ENCODE peak calls at places on chromosomes 5 and 9, in ten cellular contexts. H, P, R, J, M, Y, A, U, Z and X are unnamed samples.

GRCh38 chr5:155508673-155509072 is 495.1 kb downstream of the KIF4B start:
- DNase-seq in H (no peak), P (peak), R (no peak), J (no peak), M (no peak), Y (no peak), A (no peak), U (no peak), Z (no peak), X (no peak)

GRCh38 chr5:28499764-28500290 is 1461.4 kb upstream of the CDH9 start:
- DNase-seq in H (no peak), P (no peak), R (no peak), J (no peak), M (no peak), Y (no peak), A (no peak), U (no peak), Z (no peak), X (no peak)

GRCh38 chr5:53438486-53439472 is 41.6 kb upstream of the FST start:
- DNase-seq in H (no peak), P (no peak), R (no peak), J (no peak), M (no peak), Y (no peak), A (no peak), U (peak), Z (no peak), X (no peak)

GRCh38 chr5:131450941-131451340 is 184.1 kb downstream of the RAPGEF6 start:
- DNase-seq in H (no peak), P (peak), R (no peak), J (no peak), M (no peak), Y (no peak), A (no peak), U (no peak), Z (no peak), X (no peak)

GRCh38 chr9:108751301-108751824 is 104.4 kb downstream of the ACTL7B start:
- DNase-seq in H (no peak), P (no peak), R (no peak), J (no peak), M (no peak), Y (no peak), A (no peak), U (no peak), Z (no peak), X (no peak)

GRCh38 chr9:86546712-86547111 is 192.5 kb upstream of the TUT7 start:
- DNase-seq in H (no peak), P (no peak), R (no peak), J (no peak), M (no peak), Y (no peak), A (no peak), U (no peak), Z (no peak), X (no peak)

GRCh38 chr5:119470851-119471451 is 18.7 kb downstream of the HSD17B4 start:
- DNase-seq in H (no peak), P (peak), R (no peak), J (no peak), M (no peak), Y (peak), A (no peak), U (peak), Z (no peak), X (no peak)

GRCh38 chr5:60846298-60846697 is 2.2 kb upstream of the ELOVL7 start:
- DNase-seq in H (no peak), P (no peak), R (no peak), J (no peak), M (no peak), Y (no peak), A (no peak), U (no peak), Z (no peak), X (no peak)

GRCh38 chr9:126119731-126120130 is 206.9 kb upstream of the MVB12B start:
- DNase-seq in H (peak), P (no peak), R (no peak), J (no peak), M (no peak), Y (no peak), A (peak), U (no peak), Z (no peak), X (no peak)

GRCh38 chr5:32147236-32147635 is 26.9 kb downstream of the GOLPH3 start:
- DNase-seq in H (no peak), P (no peak), R (no peak), J (no peak), M (no peak), Y (no peak), A (no peak), U (no peak), Z (no peak), X (no peak)

GRCh38 chr9:138024131-138024530 is 146.5 kb downstream of the CACNA1B start:
- DNase-seq in H (peak), P (no peak), R (no peak), J (no peak), M (peak), Y (no peak), A (peak), U (no peak), Z (no peak), X (no peak)

GRCh38 chr5:132812949-132813598 is at the start of gene SOWAHA:
- DNase-seq in H (no peak), P (no peak), R (no peak), J (no peak), M (no peak), Y (no peak), A (peak), U (no peak), Z (peak), X (no peak)

GRCh38 chr5:1808466-1808865 is 7.3 kb downstream of the NDUFS6 start:
- DNase-seq in H (no peak), P (no peak), R (no peak), J (no peak), M (no peak), Y (no peak), A (no peak), U (peak), Z (no peak), X (no peak)

GRCh38 chr5:172648008-172648359 is 6.9 kb downstream of the NEURL1B start:
- DNase-seq in H (no peak), P (no peak), R (no peak), J (no peak), M (no peak), Y (no peak), A (no peak), U (no peak), Z (no peak), X (no peak)

GRCh38 chr5:73229271-73229670 is 56.3 kb downstream of the TMEM174 start:
- DNase-seq in H (no peak), P (no peak), R (no peak), J (no peak), M (no peak), Y (no peak), A (no peak), U (peak), Z (no peak), X (no peak)

GRCh38 chr9:138025908-138026307 is 148.3 kb downstream of the CACNA1B start:
- DNase-seq in H (no peak), P (no peak), R (no peak), J (no peak), M (no peak), Y (no peak), A (no peak), U (no peak), Z (no peak), X (no peak)

DNA sequence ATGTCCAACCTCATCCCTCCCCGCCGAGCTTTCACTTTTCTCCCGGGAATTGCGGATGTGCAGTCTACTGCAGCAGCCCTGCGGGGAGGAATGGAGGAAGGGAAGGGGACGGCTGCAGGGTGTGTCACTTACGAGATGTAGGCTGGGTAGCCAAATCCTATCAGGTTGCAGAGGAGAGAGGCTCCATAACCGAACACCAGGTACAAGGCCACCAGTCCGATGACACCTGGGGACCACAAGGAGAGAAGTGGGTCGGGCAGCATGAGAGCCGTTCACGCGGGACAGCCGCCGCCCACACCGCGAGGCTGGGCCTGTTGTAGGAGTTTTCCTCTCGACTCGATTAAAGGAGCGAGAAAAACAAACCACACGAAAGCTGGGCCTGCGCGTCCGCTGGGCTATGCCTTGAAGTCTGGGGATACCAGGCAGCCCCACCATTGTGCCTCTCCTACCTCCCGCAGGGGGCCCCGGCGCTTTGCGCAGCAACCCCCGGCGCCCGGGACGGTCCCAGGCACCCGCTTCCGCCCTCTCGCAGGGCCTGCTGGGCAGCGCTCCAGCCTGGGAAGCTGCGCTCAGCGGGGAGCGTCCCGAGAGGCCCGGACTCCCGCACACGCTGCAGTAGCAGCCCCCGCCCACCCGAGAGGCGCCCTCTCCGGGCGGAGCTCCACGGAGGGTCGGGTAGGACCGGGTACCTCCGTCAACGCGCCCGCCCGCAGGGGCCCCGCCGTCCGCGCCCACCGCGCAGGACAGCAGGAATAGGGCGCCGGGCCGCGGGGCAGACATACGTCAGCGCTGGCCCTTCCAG is 795 bp downstream of the REEP5 start:
- DNase-seq in H (peak), P (peak), R (peak), J (peak), M (peak), Y (peak), A (peak), U (peak), Z (peak), X (peak)
- TF ChIP-seq POLR2A in H (peak), P (peak), R (no peak), J (no peak), M (no peak), Y (no peak), A (no peak), U (peak), Z (peak), X (peak)

GRCh38 chr5:42148813-42149212 is 223.7 kb downstream of the FBXO4 start:
- DNase-seq in H (no peak), P (no peak), R (no peak), J (no peak), M (no peak), Y (no peak), A (no peak), U (no peak), Z (no peak), X (no peak)
- H3K4me3 ChIP-seq in H (no peak), P (no peak), R (no peak), J (no peak), M (no peak), Y (no peak), A (no peak), U (no peak), Z (no peak), X (no peak)

GRCh38 chr9:127916665-127917581 is at the start of gene ST6GALNAC4:
- DNase-seq in H (peak), P (peak), R (peak), J (peak), M (peak), Y (no peak), A (peak), U (peak), Z (peak), X (peak)
- TF ChIP-seq POLR2A in H (no peak), P (no peak), R (peak), J (peak), M (no peak), Y (peak), A (no peak), U (peak), Z (peak), X (peak)

GRCh38 chr9:706073-706472 is 135.4 kb upstream of the DMRT1 start:
- DNase-seq in H (no peak), P (peak), R (no peak), J (no peak), M (no peak), Y (no peak), A (no peak), U (no peak), Z (no peak), X (no peak)
- H3K4me3 ChIP-seq in H (peak), P (peak), R (peak), J (peak), M (no peak), Y (no peak), A (no peak), U (no peak), Z (no peak), X (peak)

GRCh38 chr9:124342946-124343485 is 72.2 kb downstream of the PSMB7 start:
- DNase-seq in H (peak), P (no peak), R (peak), J (peak), M (no peak), Y (no peak), A (peak), U (peak), Z (peak), X (peak)
- TF ChIP-seq POLR2A in H (no peak), P (no peak), R (no peak), J (no peak), M (no peak), Y (no peak), A (no peak), U (peak), Z (no peak), X (no peak)

GRCh38 chr9:14909631-14910177 is 524 bp downstream of the FREM1 start:
- DNase-seq in H (no peak), P (no peak), R (no peak), J (no peak), M (no peak), Y (no peak), A (no peak), U (no peak), Z (no peak), X (no peak)

GRCh38 chr9:14906654-14907359 is 3.4 kb downstream of the FREM1 start:
- DNase-seq in H (no peak), P (no peak), R (no peak), J (no peak), M (no peak), Y (no peak), A (no peak), U (no peak), Z (no peak), X (no peak)

GRCh38 chr9:14907360-14907685 is 2.9 kb downstream of the FREM1 start:
- DNase-seq in H (no peak), P (no peak), R (no peak), J (no peak), M (no peak), Y (no peak), A (no peak), U (no peak), Z (no peak), X (no peak)

GRCh38 chr9:14910178-14910805 is at the start of gene FREM1:
- DNase-seq in H (no peak), P (peak), R (peak), J (peak), M (no peak), Y (no peak), A (peak), U (no peak), Z (no peak), X (peak)

GRCh38 chr9:14908221-14909206 is 1.7 kb downstream of the FREM1 start:
- DNase-seq in H (no peak), P (peak), R (no peak), J (no peak), M (no peak), Y (no peak), A (no peak), U (no peak), Z (no peak), X (no peak)
- H3K4me3 ChIP-seq in H (peak), P (no peak), R (peak), J (peak), M (no peak), Y (no peak), A (no peak), U (no peak), Z (no peak), X (peak)

GRCh38 chr9:94030318-94031179 is 53.7 kb upstream of the PTPDC1 start:
- DNase-seq in H (peak), P (peak), R (peak), J (peak), M (peak), Y (peak), A (peak), U (peak), Z (peak), X (peak)
- TF ChIP-seq POLR2A in H (no peak), P (peak), R (peak), J (peak), M (peak), Y (peak), A (no peak), U (peak), Z (peak), X (peak)

DNA sequence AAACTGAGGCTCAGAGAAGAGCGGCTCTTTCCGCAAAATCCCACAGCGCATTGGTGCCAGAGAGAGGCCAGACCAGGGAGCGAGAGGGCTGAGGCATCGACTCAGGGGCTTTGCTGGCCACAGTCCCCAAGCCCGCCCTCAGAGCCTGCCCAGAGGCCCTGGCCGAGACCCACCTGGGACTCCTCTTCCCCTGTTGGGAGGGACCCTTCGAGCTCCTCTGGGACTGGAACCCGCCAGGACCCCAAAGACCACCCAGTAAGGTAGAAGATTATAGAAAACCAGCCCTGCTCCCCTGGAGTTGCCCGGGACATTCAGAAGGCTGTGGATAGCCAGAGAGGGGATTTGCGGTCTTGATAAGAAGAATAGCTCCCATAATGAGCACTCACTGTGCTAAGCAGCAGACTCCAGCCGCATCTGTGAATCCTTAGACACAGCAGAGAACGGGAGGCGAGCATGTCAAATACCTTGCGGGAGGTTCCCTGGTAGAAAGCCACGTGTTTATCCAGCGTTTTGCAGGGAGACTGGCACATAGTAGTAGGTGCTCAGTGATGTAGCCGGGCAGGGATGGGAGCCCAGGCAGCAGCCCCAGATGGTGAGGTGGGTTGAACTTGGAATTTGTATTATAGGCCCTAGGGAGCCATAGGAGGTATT is 651 bp upstream of the AK1 start:
- DNase-seq in H (no peak), P (no peak), R (no peak), J (peak), M (no peak), Y (no peak), A (no peak), U (no peak), Z (no peak), X (no peak)
- H3K4me3 ChIP-seq in H (peak), P (peak), R (peak), J (peak), M (peak), Y (peak), A (peak), U (peak), Z (peak), X (peak)